ENCODE peak calls at places on chromosome 7, in ten cellular contexts. One of them, this sample, is unnamed.

GRCh38 chr7:55140221-55140980 is 121.6 kb downstream of the EGFR start:
- DNase-seq in NCI-H1092: no peak
- DNase-seq in activated T-helper 2 cell treated with anti-CD3 and anti-CD28 coated beads, Interferon-gamma antibody, Interleukin-2, Interleukin-4, amounts not matched to agents 10 μg/mL and 5 μg/mL and 100 μg/mL, durations not matched to agents 14 hours and 24 hours and 36 hours: no peak
- DNase-seq in ELF-1: no peak
- DNase-seq in PC-3: no peak
- DNase-seq in CD8-positive, alpha-beta memory T cell: no peak
- DNase-seq in nucleus accumbens: no peak
- DNase-seq in IMR-90: peak
- DNase-seq in EL: peak
- DNase-seq in left ventricle myocardium inferior: peak
- DNase-seq in this sample: peak

GRCh38 chr7:157615101-157615817 is 278.5 kb downstream of the DNAJB6 start:
- DNase-seq in activated T-helper 2 cell treated with anti-CD3 and anti-CD28 coated beads, Interferon-gamma antibody, Interleukin-2, Interleukin-4, amounts not matched to agents 10 μg/mL and 5 μg/mL and 100 μg/mL, durations not matched to agents 14 hours and 24 hours and 36 hours: no peak
- DNase-seq in nucleus accumbens: no peak
- DNase-seq in ELF-1: no peak
- DNase-seq in EL: no peak
- DNase-seq in NCI-H1092: no peak
- DNase-seq in left ventricle myocardium inferior: peak
- DNase-seq in CD8-positive, alpha-beta memory T cell: no peak
- DNase-seq in PC-3: no peak
- DNase-seq in IMR-90: peak
- DNase-seq in this sample: no peak

GRCh38 chr7:112383671-112384417 is 66.4 kb upstream of the IFRD1 start:
- DNase-seq in EL: no peak
- DNase-seq in NCI-H1092: peak
- DNase-seq in activated T-helper 2 cell treated with anti-CD3 and anti-CD28 coated beads, Interferon-gamma antibody, Interleukin-2, Interleukin-4, amounts not matched to agents 10 μg/mL and 5 μg/mL and 100 μg/mL, durations not matched to agents 14 hours and 24 hours and 36 hours: no peak
- DNase-seq in IMR-90: no peak
- DNase-seq in ELF-1: peak
- DNase-seq in PC-3: peak
- DNase-seq in left ventricle myocardium inferior: no peak
- DNase-seq in nucleus accumbens: no peak
- DNase-seq in CD8-positive, alpha-beta memory T cell: no peak
- DNase-seq in this sample: peak

GRCh38 chr7:50704844-50705243 is 77.9 kb downstream of the GRB10 start:
- DNase-seq in CD8-positive, alpha-beta memory T cell: no peak
- DNase-seq in IMR-90: no peak
- DNase-seq in ELF-1: no peak
- DNase-seq in NCI-H1092: no peak
- DNase-seq in PC-3: no peak
- DNase-seq in nucleus accumbens: no peak
- DNase-seq in EL: no peak
- DNase-seq in activated T-helper 2 cell treated with anti-CD3 and anti-CD28 coated beads, Interferon-gamma antibody, Interleukin-2, Interleukin-4, amounts not matched to agents 10 μg/mL and 5 μg/mL and 100 μg/mL, durations not matched to agents 14 hours and 24 hours and 36 hours: no peak
- DNase-seq in left ventricle myocardium inferior: no peak
- DNase-seq in this sample: no peak

GRCh38 chr7:123468303-123468702 is 66.1 kb downstream of the IQUB start:
- DNase-seq in IMR-90: no peak
- DNase-seq in ELF-1: no peak
- DNase-seq in CD8-positive, alpha-beta memory T cell: no peak
- DNase-seq in PC-3: no peak
- DNase-seq in left ventricle myocardium inferior: no peak
- DNase-seq in EL: no peak
- DNase-seq in NCI-H1092: no peak
- DNase-seq in nucleus accumbens: no peak
- DNase-seq in activated T-helper 2 cell treated with anti-CD3 and anti-CD28 coated beads, Interferon-gamma antibody, Interleukin-2, Interleukin-4, amounts not matched to agents 10 μg/mL and 5 μg/mL and 100 μg/mL, durations not matched to agents 14 hours and 24 hours and 36 hours: no peak
- DNase-seq in this sample: no peak

GRCh38 chr7:142133740-142134148 is 22.2 kb downstream of the MGAM2 start:
- DNase-seq in EL: no peak
- DNase-seq in IMR-90: no peak
- DNase-seq in activated T-helper 2 cell treated with anti-CD3 and anti-CD28 coated beads, Interferon-gamma antibody, Interleukin-2, Interleukin-4, amounts not matched to agents 10 μg/mL and 5 μg/mL and 100 μg/mL, durations not matched to agents 14 hours and 24 hours and 36 hours: no peak
- DNase-seq in NCI-H1092: no peak
- DNase-seq in CD8-positive, alpha-beta memory T cell: no peak
- DNase-seq in PC-3: no peak
- DNase-seq in left ventricle myocardium inferior: no peak
- DNase-seq in nucleus accumbens: no peak
- DNase-seq in ELF-1: peak
- DNase-seq in this sample: no peak

GRCh38 chr7:111958431-111958830 is 247.8 kb downstream of the DOCK4 start:
- DNase-seq in IMR-90: no peak
- DNase-seq in nucleus accumbens: no peak
- DNase-seq in EL: no peak
- DNase-seq in ELF-1: no peak
- DNase-seq in PC-3: no peak
- DNase-seq in CD8-positive, alpha-beta memory T cell: no peak
- DNase-seq in activated T-helper 2 cell treated with anti-CD3 and anti-CD28 coated beads, Interferon-gamma antibody, Interleukin-2, Interleukin-4, amounts not matched to agents 10 μg/mL and 5 μg/mL and 100 μg/mL, durations not matched to agents 14 hours and 24 hours and 36 hours: no peak
- DNase-seq in NCI-H1092: no peak
- DNase-seq in left ventricle myocardium inferior: no peak
- DNase-seq in this sample: no peak

GRCh38 chr7:39407139-39407538 is 159.1 kb upstream of the YAE1 start:
- DNase-seq in ELF-1: no peak
- DNase-seq in NCI-H1092: no peak
- DNase-seq in left ventricle myocardium inferior: no peak
- DNase-seq in nucleus accumbens: no peak
- DNase-seq in PC-3: no peak
- DNase-seq in activated T-helper 2 cell treated with anti-CD3 and anti-CD28 coated beads, Interferon-gamma antibody, Interleukin-2, Interleukin-4, amounts not matched to agents 10 μg/mL and 5 μg/mL and 100 μg/mL, durations not matched to agents 14 hours and 24 hours and 36 hours: no peak
- DNase-seq in CD8-positive, alpha-beta memory T cell: no peak
- DNase-seq in IMR-90: no peak
- DNase-seq in EL: no peak
- DNase-seq in this sample: no peak

GRCh38 chr7:22730921-22731654 is 4.1 kb downstream of the IL6 start:
- DNase-seq in CD8-positive, alpha-beta memory T cell: no peak
- DNase-seq in PC-3: peak
- DNase-seq in IMR-90: peak
- DNase-seq in left ventricle myocardium inferior: no peak
- DNase-seq in ELF-1: no peak
- DNase-seq in EL: peak
- DNase-seq in NCI-H1092: no peak
- DNase-seq in activated T-helper 2 cell treated with anti-CD3 and anti-CD28 coated beads, Interferon-gamma antibody, Interleukin-2, Interleukin-4, amounts not matched to agents 10 μg/mL and 5 μg/mL and 100 μg/mL, durations not matched to agents 14 hours and 24 hours and 36 hours: no peak
- DNase-seq in nucleus accumbens: no peak
- DNase-seq in this sample: peak

GRCh38 chr7:152176797-152177196 is 151.3 kb downstream of the GALNT11 start:
- DNase-seq in IMR-90: no peak
- DNase-seq in left ventricle myocardium inferior: no peak
- DNase-seq in EL: no peak
- DNase-seq in PC-3: no peak
- DNase-seq in nucleus accumbens: no peak
- DNase-seq in NCI-H1092: no peak
- DNase-seq in activated T-helper 2 cell treated with anti-CD3 and anti-CD28 coated beads, Interferon-gamma antibody, Interleukin-2, Interleukin-4, amounts not matched to agents 10 μg/mL and 5 μg/mL and 100 μg/mL, durations not matched to agents 14 hours and 24 hours and 36 hours: no peak
- DNase-seq in ELF-1: no peak
- DNase-seq in CD8-positive, alpha-beta memory T cell: no peak
- DNase-seq in this sample: no peak

GRCh38 chr7:142384508-142384922 is 126.7 kb upstream of the PRSS58 start:
- DNase-seq in PC-3: peak
- DNase-seq in IMR-90: peak
- DNase-seq in activated T-helper 2 cell treated with anti-CD3 and anti-CD28 coated beads, Interferon-gamma antibody, Interleukin-2, Interleukin-4, amounts not matched to agents 10 μg/mL and 5 μg/mL and 100 μg/mL, durations not matched to agents 14 hours and 24 hours and 36 hours: peak
- DNase-seq in left ventricle myocardium inferior: no peak
- DNase-seq in ELF-1: no peak
- DNase-seq in EL: peak
- DNase-seq in nucleus accumbens: no peak
- DNase-seq in CD8-positive, alpha-beta memory T cell: no peak
- DNase-seq in NCI-H1092: no peak
- DNase-seq in this sample: peak

GRCh38 chr7:158113321-158114025 is 474.1 kb downstream of the PTPRN2 start:
- DNase-seq in NCI-H1092: no peak
- DNase-seq in IMR-90: no peak
- DNase-seq in EL: no peak
- DNase-seq in left ventricle myocardium inferior: no peak
- DNase-seq in nucleus accumbens: no peak
- DNase-seq in activated T-helper 2 cell treated with anti-CD3 and anti-CD28 coated beads, Interferon-gamma antibody, Interleukin-2, Interleukin-4, amounts not matched to agents 10 μg/mL and 5 μg/mL and 100 μg/mL, durations not matched to agents 14 hours and 24 hours and 36 hours: no peak
- DNase-seq in PC-3: no peak
- DNase-seq in ELF-1: no peak
- DNase-seq in CD8-positive, alpha-beta memory T cell: no peak
- DNase-seq in this sample: no peak

GRCh38 chr7:131109757-131110293 is 217.9 kb upstream of the MKLN1 start:
- DNase-seq in IMR-90: peak
- DNase-seq in PC-3: peak
- DNase-seq in activated T-helper 2 cell treated with anti-CD3 and anti-CD28 coated beads, Interferon-gamma antibody, Interleukin-2, Interleukin-4, amounts not matched to agents 10 μg/mL and 5 μg/mL and 100 μg/mL, durations not matched to agents 14 hours and 24 hours and 36 hours: peak
- DNase-seq in EL: peak
- DNase-seq in left ventricle myocardium inferior: peak
- DNase-seq in NCI-H1092: peak
- DNase-seq in CD8-positive, alpha-beta memory T cell: peak
- DNase-seq in nucleus accumbens: peak
- DNase-seq in ELF-1: peak
- DNase-seq in this sample: peak

GRCh38 chr7:139913006-139913405 is 83.9 kb downstream of the TBXAS1 start:
- DNase-seq in PC-3: no peak
- DNase-seq in CD8-positive, alpha-beta memory T cell: no peak
- DNase-seq in nucleus accumbens: no peak
- DNase-seq in NCI-H1092: no peak
- DNase-seq in EL: no peak
- DNase-seq in activated T-helper 2 cell treated with anti-CD3 and anti-CD28 coated beads, Interferon-gamma antibody, Interleukin-2, Interleukin-4, amounts not matched to agents 10 μg/mL and 5 μg/mL and 100 μg/mL, durations not matched to agents 14 hours and 24 hours and 36 hours: no peak
- DNase-seq in ELF-1: no peak
- DNase-seq in IMR-90: no peak
- DNase-seq in left ventricle myocardium inferior: no peak
- DNase-seq in this sample: no peak

GRCh38 chr7:143385891-143386781 is 5.0 kb downstream of the ZYX start:
- DNase-seq in NCI-H1092: no peak
- DNase-seq in nucleus accumbens: no peak
- DNase-seq in ELF-1: no peak
- DNase-seq in IMR-90: no peak
- DNase-seq in EL: peak
- DNase-seq in left ventricle myocardium inferior: no peak
- DNase-seq in CD8-positive, alpha-beta memory T cell: no peak
- DNase-seq in PC-3: no peak
- DNase-seq in activated T-helper 2 cell treated with anti-CD3 and anti-CD28 coated beads, Interferon-gamma antibody, Interleukin-2, Interleukin-4, amounts not matched to agents 10 μg/mL and 5 μg/mL and 100 μg/mL, durations not matched to agents 14 hours and 24 hours and 36 hours: peak
- DNase-seq in this sample: no peak

GRCh38 chr7:2715341-2716231 is 27.6 kb downstream of the AMZ1 start:
- DNase-seq in NCI-H1092: no peak
- DNase-seq in ELF-1: no peak
- DNase-seq in EL: no peak
- DNase-seq in PC-3: no peak
- DNase-seq in activated T-helper 2 cell treated with anti-CD3 and anti-CD28 coated beads, Interferon-gamma antibody, Interleukin-2, Interleukin-4, amounts not matched to agents 10 μg/mL and 5 μg/mL and 100 μg/mL, durations not matched to agents 14 hours and 24 hours and 36 hours: peak
- DNase-seq in nucleus accumbens: no peak
- DNase-seq in IMR-90: peak
- DNase-seq in left ventricle myocardium inferior: no peak
- DNase-seq in CD8-positive, alpha-beta memory T cell: no peak
- DNase-seq in this sample: no peak

GRCh38 chr7:128840326-128841170 is 10.3 kb downstream of the FLNC start:
- DNase-seq in PC-3: no peak
- DNase-seq in nucleus accumbens: no peak
- DNase-seq in CD8-positive, alpha-beta memory T cell: no peak
- DNase-seq in EL: no peak
- DNase-seq in left ventricle myocardium inferior: peak
- DNase-seq in ELF-1: no peak
- DNase-seq in IMR-90: no peak
- DNase-seq in NCI-H1092: no peak
- DNase-seq in activated T-helper 2 cell treated with anti-CD3 and anti-CD28 coated beads, Interferon-gamma antibody, Interleukin-2, Interleukin-4, amounts not matched to agents 10 μg/mL and 5 μg/mL and 100 μg/mL, durations not matched to agents 14 hours and 24 hours and 36 hours: no peak
- DNase-seq in this sample: no peak

GRCh38 chr7:91836065-91836368 is 44.5 kb downstream of the MTERF1 start:
- DNase-seq in NCI-H1092: no peak
- DNase-seq in activated T-helper 2 cell treated with anti-CD3 and anti-CD28 coated beads, Interferon-gamma antibody, Interleukin-2, Interleukin-4, amounts not matched to agents 10 μg/mL and 5 μg/mL and 100 μg/mL, durations not matched to agents 14 hours and 24 hours and 36 hours: no peak
- DNase-seq in nucleus accumbens: no peak
- DNase-seq in left ventricle myocardium inferior: no peak
- DNase-seq in ELF-1: no peak
- DNase-seq in PC-3: peak
- DNase-seq in IMR-90: peak
- DNase-seq in CD8-positive, alpha-beta memory T cell: no peak
- DNase-seq in EL: peak
- DNase-seq in this sample: peak

GRCh38 chr7:47635091-47636090 is 53.5 kb upstream of the TNS3 start:
- DNase-seq in EL: no peak
- DNase-seq in activated T-helper 2 cell treated with anti-CD3 and anti-CD28 coated beads, Interferon-gamma antibody, Interleukin-2, Interleukin-4, amounts not matched to agents 10 μg/mL and 5 μg/mL and 100 μg/mL, durations not matched to agents 14 hours and 24 hours and 36 hours: no peak
- DNase-seq in IMR-90: no peak
- DNase-seq in ELF-1: peak
- DNase-seq in CD8-positive, alpha-beta memory T cell: no peak
- DNase-seq in PC-3: peak
- DNase-seq in left ventricle myocardium inferior: no peak
- DNase-seq in NCI-H1092: peak
- DNase-seq in nucleus accumbens: no peak
- DNase-seq in this sample: peak

GRCh38 chr7:20408467-20408826 is 77.7 kb downstream of the ITGB8 start:
- DNase-seq in ELF-1: peak
- DNase-seq in EL: peak
- DNase-seq in PC-3: peak
- DNase-seq in CD8-positive, alpha-beta memory T cell: no peak
- DNase-seq in NCI-H1092: no peak
- DNase-seq in IMR-90: peak
- DNase-seq in nucleus accumbens: no peak
- DNase-seq in left ventricle myocardium inferior: peak
- DNase-seq in activated T-helper 2 cell treated with anti-CD3 and anti-CD28 coated beads, Interferon-gamma antibody, Interleukin-2, Interleukin-4, amounts not matched to agents 10 μg/mL and 5 μg/mL and 100 μg/mL, durations not matched to agents 14 hours and 24 hours and 36 hours: no peak
- DNase-seq in this sample: peak

GRCh38 chr7:41698114-41698513 is 4.8 kb downstream of the INHBA start:
- DNase-seq in left ventricle myocardium inferior: no peak
- DNase-seq in IMR-90: peak
- DNase-seq in EL: no peak
- DNase-seq in nucleus accumbens: no peak
- DNase-seq in PC-3: peak
- DNase-seq in activated T-helper 2 cell treated with anti-CD3 and anti-CD28 coated beads, Interferon-gamma antibody, Interleukin-2, Interleukin-4, amounts not matched to agents 10 μg/mL and 5 μg/mL and 100 μg/mL, durations not matched to agents 14 hours and 24 hours and 36 hours: no peak
- DNase-seq in CD8-positive, alpha-beta memory T cell: no peak
- DNase-seq in NCI-H1092: no peak
- DNase-seq in ELF-1: no peak
- DNase-seq in this sample: no peak

GRCh38 chr7:36514289-36515243 is 124.9 kb downstream of the ANLN start:
- DNase-seq in IMR-90: no peak
- DNase-seq in nucleus accumbens: peak
- DNase-seq in left ventricle myocardium inferior: no peak
- DNase-seq in ELF-1: peak
- DNase-seq in PC-3: no peak
- DNase-seq in CD8-positive, alpha-beta memory T cell: no peak
- DNase-seq in EL: no peak
- DNase-seq in NCI-H1092: no peak
- DNase-seq in activated T-helper 2 cell treated with anti-CD3 and anti-CD28 coated beads, Interferon-gamma antibody, Interleukin-2, Interleukin-4, amounts not matched to agents 10 μg/mL and 5 μg/mL and 100 μg/mL, durations not matched to agents 14 hours and 24 hours and 36 hours: no peak
- DNase-seq in this sample: no peak

GRCh38 chr7:130943336-130943901 is 209.4 kb upstream of the KLF14 start:
- DNase-seq in CD8-positive, alpha-beta memory T cell: no peak
- DNase-seq in IMR-90: peak
- DNase-seq in ELF-1: no peak
- DNase-seq in EL: peak
- DNase-seq in NCI-H1092: no peak
- DNase-seq in nucleus accumbens: no peak
- DNase-seq in left ventricle myocardium inferior: no peak
- DNase-seq in activated T-helper 2 cell treated with anti-CD3 and anti-CD28 coated beads, Interferon-gamma antibody, Interleukin-2, Interleukin-4, amounts not matched to agents 10 μg/mL and 5 μg/mL and 100 μg/mL, durations not matched to agents 14 hours and 24 hours and 36 hours: no peak
- DNase-seq in PC-3: peak
- DNase-seq in this sample: peak

GRCh38 chr7:137880432-137880831 is 33.7 kb upstream of the DGKI start:
- DNase-seq in NCI-H1092: no peak
- DNase-seq in EL: peak
- DNase-seq in left ventricle myocardium inferior: no peak
- DNase-seq in PC-3: no peak
- DNase-seq in nucleus accumbens: no peak
- DNase-seq in activated T-helper 2 cell treated with anti-CD3 and anti-CD28 coated beads, Interferon-gamma antibody, Interleukin-2, Interleukin-4, amounts not matched to agents 10 μg/mL and 5 μg/mL and 100 μg/mL, durations not matched to agents 14 hours and 24 hours and 36 hours: no peak
- DNase-seq in IMR-90: peak
- DNase-seq in ELF-1: no peak
- DNase-seq in CD8-positive, alpha-beta memory T cell: no peak
- DNase-seq in this sample: peak

This sample was measured in MCF 10A.